ENCODE peak calls at places on chromosomes 13 and 19, in four cellular contexts. O is HT1080, G is brain microvascular endothelial cell, V is AG08396. B is an unnamed sample.

GRCh38 chr13:67117010-67117550 is 113.1 kb downstream of the PCDH9 start:
- DNase-seq in G (no peak), V (no peak), O (no peak), B (no peak)

GRCh38 chr19:17448190-17448967 is at the start of gene TMEM221:
- DNase-seq in V (peak), G (no peak), O (no peak), B (no peak)

GRCh38 chr19:43525836-43526771 is 897 bp downstream of the ETHE1 start:
- DNase-seq in V (no peak), O (no peak), G (no peak), B (no peak)

GRCh38 chr13:100108913-100109507 is 20.1 kb downstream of the PCCA start:
- DNase-seq in O (peak), G (no peak), V (no peak), B (no peak)

GRCh38 chr19:56671613-56671994 is at the start of gene ZNF835:
- DNase-seq in G (peak), O (peak), V (peak), B (peak)

GRCh38 chr13:113837554-113838355 is 26.1 kb downstream of the GAS6 start:
- DNase-seq in O (peak), V (peak), G (peak), B (no peak)

GRCh38 chr19:33797821-33798633 is 1.4 kb downstream of the KCTD15 start:
- DNase-seq in G (no peak), O (no peak), V (peak), B (peak)

GRCh38 chr13:51807041-51807440 is 3.1 kb upstream of the DHRS12 start:
- DNase-seq in O (no peak), V (no peak), G (no peak), B (no peak)

GRCh38 chr13:24747248-24748151 is 16.5 kb upstream of the RNF17 start:
- DNase-seq in V (no peak), G (no peak), O (no peak), B (no peak)

GRCh38 chr19:31459430-31459829 is 110.2 kb upstream of the TSHZ3 start:
- DNase-seq in V (no peak), G (no peak), O (no peak), B (no peak)

B was measured in amygdala.